ENCODE peak calls at places on chromosomes 6 and 20, in nine cellular contexts. S, I, V, J, Z, W, D, E and L are unnamed samples.

GRCh38 chr20:63696311-63696627 is 183 bp upstream of the TNFRSF6B start:
- DNase-seq in S (no peak), I (peak), V (peak), J (no peak), Z (peak), W (no peak), D (peak), E (peak), L (peak)

GRCh38 chr20:20593447-20594170 is 118.8 kb downstream of the RALGAPA2 start:
- DNase-seq in S (peak), I (peak), V (peak), J (no peak), Z (peak), W (no peak), D (peak), E (peak), L (no peak)

GRCh38 chr20:61924211-61924857 is 141.3 kb downstream of the TAF4 start:
- DNase-seq in S (no peak), I (no peak), V (no peak), J (no peak), Z (no peak), W (no peak), D (no peak), E (no peak), L (peak)

GRCh38 chr6:155200012-155200411 is 63.8 kb upstream of the CLDN20 start:
- DNase-seq in S (no peak), I (no peak), V (no peak), J (no peak), Z (no peak), W (no peak), D (no peak), E (no peak), L (no peak)

GRCh38 chr6:166743415-166743814 is 116.4 kb upstream of the RPS6KA2 start:
- DNase-seq in S (no peak), I (no peak), V (no peak), J (no peak), Z (no peak), W (no peak), D (no peak), E (no peak), L (no peak)

GRCh38 chr20:48454721-48455490 is 372.9 kb downstream of the PREX1 start:
- DNase-seq in S (no peak), I (no peak), V (no peak), J (no peak), Z (no peak), W (no peak), D (no peak), E (no peak), L (peak)

GRCh38 chr6:20630136-20630535 is 95.9 kb downstream of the CDKAL1 start:
- DNase-seq in S (no peak), I (no peak), V (no peak), J (no peak), Z (peak), W (no peak), D (no peak), E (peak), L (no peak)

GRCh38 chr6:41167173-41167963 is 4.5 kb upstream of the TREM2 start:
- DNase-seq in S (no peak), I (peak), V (no peak), J (no peak), Z (peak), W (peak), D (peak), E (peak), L (no peak)

GRCh38 chr20:6697228-6697972 is 70.1 kb upstream of the BMP2 start:
- DNase-seq in S (no peak), I (no peak), V (no peak), J (no peak), Z (no peak), W (no peak), D (no peak), E (no peak), L (no peak)

GRCh38 chr6:30312266-30312665 is 14.5 kb upstream of the TRIM39 start:
- DNase-seq in S (no peak), I (no peak), V (no peak), J (no peak), Z (no peak), W (no peak), D (peak), E (no peak), L (no peak)

GRCh38 chr6:142481466-142481865 is 179.7 kb downstream of the ADGRG6 start:
- DNase-seq in S (no peak), I (no peak), V (no peak), J (no peak), Z (no peak), W (no peak), D (no peak), E (no peak), L (no peak)

GRCh38 chr6:33040157-33040556 is 30.8 kb upstream of the HLA-DOA start:
- DNase-seq in S (no peak), I (no peak), V (no peak), J (no peak), Z (no peak), W (no peak), D (no peak), E (no peak), L (no peak)

GRCh38 chr20:17594443-17594842 is 24.6 kb downstream of the DSTN start:
- DNase-seq in S (no peak), I (peak), V (peak), J (no peak), Z (no peak), W (peak), D (peak), E (no peak), L (no peak)

GRCh38 chr6:74091133-74091793 is 395.3 kb downstream of the CD109 start:
- DNase-seq in S (no peak), I (peak), V (no peak), J (no peak), Z (peak), W (peak), D (peak), E (no peak), L (no peak)

GRCh38 chr20:63943007-63943807 is 13.0 kb downstream of the UCKL1 start:
- DNase-seq in S (no peak), I (no peak), V (no peak), J (no peak), Z (no peak), W (no peak), D (no peak), E (no peak), L (no peak)

GRCh38 chr6:163248051-163248450 is 166.5 kb upstream of the QKI start:
- DNase-seq in S (no peak), I (no peak), V (no peak), J (no peak), Z (no peak), W (no peak), D (no peak), E (no peak), L (no peak)

GRCh38 chr20:35934050-35934449 is 20.3 kb downstream of the SCAND1 start:
- DNase-seq in S (no peak), I (no peak), V (no peak), J (no peak), Z (no peak), W (no peak), D (no peak), E (peak), L (no peak)

GRCh38 chr6:72622094-72622540 is 253 bp downstream of the KCNQ5 start:
- DNase-seq in S (no peak), I (peak), V (peak), J (peak), Z (peak), W (no peak), D (no peak), E (peak), L (no peak)
- TF ChIP-seq CTCF in S (peak), I (peak), V (no peak), J (peak), Z (peak), W (no peak), D (no peak), E (peak), L (no peak)

DNA sequence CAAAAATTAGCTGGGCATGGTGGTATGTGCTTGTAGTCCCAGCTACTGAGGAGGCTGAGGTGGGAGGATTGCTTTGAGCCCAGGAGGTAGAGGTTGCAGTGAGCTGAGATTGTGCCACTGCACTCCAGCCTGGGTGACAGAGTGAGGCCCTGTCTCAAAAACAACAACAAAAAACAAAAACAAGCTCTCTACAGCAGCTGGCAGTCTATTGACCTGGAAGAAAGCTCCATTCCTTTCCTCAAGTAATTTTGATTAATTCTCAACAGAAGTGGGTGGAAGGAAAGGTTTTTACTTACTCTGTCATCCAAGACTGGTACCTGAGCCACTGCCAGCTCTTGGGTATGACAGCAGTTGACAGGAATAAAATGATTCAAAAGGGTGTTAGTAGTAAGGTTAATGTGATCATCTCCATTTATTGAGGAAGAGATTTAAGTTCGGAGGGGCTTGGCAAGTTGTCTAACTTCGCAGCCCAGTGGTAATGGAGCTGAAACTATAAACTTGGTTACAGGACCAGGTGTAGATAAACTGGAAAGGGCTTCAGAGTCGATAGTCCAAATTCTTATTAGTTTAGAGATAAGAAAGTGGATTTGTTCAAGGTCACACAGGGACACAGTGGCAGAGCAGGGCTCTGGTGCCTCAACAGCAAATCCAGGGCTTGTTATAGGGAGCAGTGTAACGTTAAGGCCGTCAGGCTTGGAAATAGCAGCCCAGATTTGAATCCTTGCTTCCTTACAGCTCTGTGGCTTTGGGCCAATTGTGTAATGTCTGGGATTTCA is 14.8 kb downstream of the SRSF3 start:
- DNase-seq in S (no peak), I (no peak), V (peak), J (no peak), Z (no peak), W (no peak), D (no peak), E (no peak), L (peak)
- TF ChIP-seq CTCF in S (no peak), I (no peak), V (no peak), J (no peak), Z (no peak), W (no peak), D (no peak), E (no peak), L (no peak)

DNA sequence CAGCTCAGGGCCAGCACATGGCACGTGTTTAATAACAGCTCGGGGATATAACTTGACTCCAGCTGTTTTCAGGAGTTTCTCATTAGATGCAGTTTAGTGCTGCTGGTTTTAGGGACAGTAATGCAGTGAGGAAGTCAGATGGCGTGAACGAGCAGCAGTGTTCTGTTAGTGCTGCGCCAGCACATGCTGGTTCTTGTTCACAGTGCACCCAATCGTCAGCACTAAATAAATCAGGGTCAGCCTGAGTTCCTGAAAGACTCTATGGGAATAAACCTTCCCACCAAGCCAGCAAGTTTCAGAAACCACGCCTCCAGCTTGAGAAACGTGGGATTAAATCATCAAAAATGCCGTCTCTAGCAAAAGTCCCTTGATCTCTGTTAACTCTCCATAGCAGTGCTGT is 235.9 kb upstream of the SUPT3H start:
- DNase-seq in S (peak), I (peak), V (peak), J (no peak), Z (no peak), W (no peak), D (no peak), E (no peak), L (no peak)
- TF ChIP-seq CTCF in S (no peak), I (peak), V (no peak), J (no peak), Z (no peak), W (no peak), D (no peak), E (no peak), L (no peak)

DNA sequence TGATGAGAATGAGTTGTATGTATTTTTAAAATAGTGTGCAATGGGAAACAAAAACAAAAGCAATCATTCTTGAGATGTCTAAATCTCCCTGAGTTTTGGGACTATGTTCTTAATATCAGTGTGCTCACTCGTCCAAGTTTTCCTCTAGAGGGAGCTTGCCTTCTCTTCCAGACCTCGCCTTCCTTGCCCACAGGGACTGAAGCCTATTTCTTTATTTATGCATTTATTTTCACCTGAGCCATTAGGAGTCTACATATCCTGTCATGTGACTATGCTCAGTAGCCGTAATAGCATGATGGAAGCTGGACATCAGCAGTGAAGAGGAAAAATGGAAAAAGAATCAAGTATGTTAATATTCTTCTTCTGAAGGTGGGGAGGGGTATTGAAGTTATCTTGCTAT is 131.2 kb downstream of the SH3BGRL2 start:
- DNase-seq in S (no peak), I (peak), V (no peak), J (no peak), Z (peak), W (peak), D (peak), E (no peak), L (no peak)
- TF ChIP-seq CTCF in S (no peak), I (peak), V (no peak), J (no peak), Z (peak), W (peak), D (peak), E (peak), L (no peak)

DNA sequence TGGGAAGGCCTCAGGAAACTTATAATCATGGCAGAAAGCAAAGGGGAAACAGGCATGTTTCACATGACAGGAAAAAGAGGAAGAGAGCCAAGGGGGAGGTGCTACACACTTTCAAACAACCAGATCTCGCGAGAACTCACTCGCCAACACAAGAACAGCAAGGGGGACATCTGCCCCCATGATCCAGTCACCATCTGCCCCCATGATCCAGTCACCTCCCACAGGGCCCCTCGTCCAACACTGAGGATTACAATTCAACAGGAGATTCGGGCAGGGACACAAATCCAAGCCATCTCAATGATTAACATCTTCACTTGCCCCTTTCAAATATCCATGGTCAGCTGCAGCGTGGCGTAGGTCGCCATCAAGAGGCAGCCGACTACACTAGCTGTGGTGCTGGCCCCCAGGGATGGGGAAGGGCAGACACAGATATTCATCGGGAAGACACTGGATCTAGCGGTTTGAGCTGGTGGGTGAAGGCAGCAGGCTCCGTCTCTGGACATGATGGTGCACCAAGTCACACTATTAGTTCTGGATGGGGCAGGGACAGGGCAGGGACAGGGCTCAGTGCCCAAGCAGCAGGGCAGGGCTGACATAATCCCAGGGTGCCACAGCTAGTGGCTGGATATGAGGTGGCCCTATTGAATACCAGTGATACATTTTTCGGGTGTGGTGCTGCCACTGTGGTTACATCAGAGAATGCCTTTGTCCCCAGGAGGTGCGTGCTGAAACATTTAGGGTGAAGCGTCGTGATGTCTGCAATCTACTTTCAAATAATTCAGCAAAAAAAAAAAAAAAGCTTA is 31.6 kb downstream of the TUBB2B start:
- DNase-seq in S (no peak), I (peak), V (peak), J (no peak), Z (peak), W (peak), D (no peak), E (peak), L (no peak)
- TF ChIP-seq CTCF in S (no peak), I (peak), V (no peak), J (no peak), Z (peak), W (no peak), D (no peak), E (peak), L (no peak)